ENCODE peak calls at places on chromosomes 5 and 9, in seven cellular contexts. One of them, this sample, is unnamed.

GRCh38 chr5:123882946-123883345 is 371.0 kb downstream of the CSNK1G3 start:
- DNase-seq in tibial nerve: no peak
- DNase-seq in CD8-positive, alpha-beta T cell: no peak
- DNase-seq in upper lobe of right lung: no peak
- DNase-seq in H1: no peak
- DNase-seq in gastrocnemius medialis: no peak
- DNase-seq in PC-9: no peak
- DNase-seq in this sample: no peak

GRCh38 chr5:153818626-153819025 is 220.1 kb downstream of the FAM114A2 start:
- DNase-seq in tibial nerve: no peak
- DNase-seq in CD8-positive, alpha-beta T cell: no peak
- DNase-seq in upper lobe of right lung: no peak
- DNase-seq in H1: no peak
- DNase-seq in gastrocnemius medialis: no peak
- DNase-seq in PC-9: no peak
- DNase-seq in this sample: no peak

GRCh38 chr9:110986529-110986928 is 51.7 kb downstream of the LPAR1 start:
- DNase-seq in tibial nerve: no peak
- DNase-seq in CD8-positive, alpha-beta T cell: no peak
- DNase-seq in upper lobe of right lung: no peak
- DNase-seq in H1: no peak
- DNase-seq in gastrocnemius medialis: no peak
- DNase-seq in PC-9: no peak
- DNase-seq in this sample: no peak

GRCh38 chr9:99264070-99264469 is 42.0 kb downstream of the SEC61B start:
- DNase-seq in tibial nerve: no peak
- DNase-seq in CD8-positive, alpha-beta T cell: no peak
- DNase-seq in upper lobe of right lung: no peak
- DNase-seq in H1: no peak
- DNase-seq in gastrocnemius medialis: no peak
- DNase-seq in PC-9: no peak
- DNase-seq in this sample: no peak

GRCh38 chr9:95459867-95460626 is 56.7 kb downstream of the PTCH1 start:
- DNase-seq in tibial nerve: no peak
- DNase-seq in CD8-positive, alpha-beta T cell: no peak
- DNase-seq in upper lobe of right lung: no peak
- DNase-seq in H1: no peak
- DNase-seq in gastrocnemius medialis: no peak
- DNase-seq in PC-9: no peak
- DNase-seq in this sample: no peak

GRCh38 chr5:143350341-143350740 is 53.1 kb downstream of the NR3C1 start:
- DNase-seq in tibial nerve: no peak
- DNase-seq in CD8-positive, alpha-beta T cell: no peak
- DNase-seq in upper lobe of right lung: no peak
- DNase-seq in H1: no peak
- DNase-seq in gastrocnemius medialis: no peak
- DNase-seq in PC-9: no peak
- DNase-seq in this sample: no peak

GRCh38 chr5:147821791-147822190 is 9.7 kb downstream of the SPINK1 start:
- DNase-seq in tibial nerve: no peak
- DNase-seq in CD8-positive, alpha-beta T cell: no peak
- DNase-seq in upper lobe of right lung: no peak
- DNase-seq in H1: no peak
- DNase-seq in gastrocnemius medialis: no peak
- DNase-seq in PC-9: no peak
- DNase-seq in this sample: no peak

GRCh38 chr5:124729687-124730359 is 16.6 kb downstream of the ZNF608 start:
- DNase-seq in tibial nerve: no peak
- DNase-seq in CD8-positive, alpha-beta T cell: no peak
- DNase-seq in upper lobe of right lung: no peak
- DNase-seq in H1: no peak
- DNase-seq in gastrocnemius medialis: no peak
- DNase-seq in PC-9: no peak
- DNase-seq in this sample: no peak

GRCh38 chr5:78360674-78361225 is 333 bp downstream of the SCAMP1 start:
- DNase-seq in tibial nerve: no peak
- DNase-seq in CD8-positive, alpha-beta T cell: peak; percentile 79
- DNase-seq in upper lobe of right lung: peak; percentile 84
- DNase-seq in H1: no peak
- DNase-seq in gastrocnemius medialis: peak; percentile 29
- DNase-seq in PC-9: peak; percentile 60
- DNase-seq in this sample: no peak

GRCh38 chr9:9820411-9820810 is 792.4 kb downstream of the PTPRD start:
- DNase-seq in tibial nerve: no peak
- DNase-seq in CD8-positive, alpha-beta T cell: no peak
- DNase-seq in upper lobe of right lung: no peak
- DNase-seq in H1: no peak
- DNase-seq in gastrocnemius medialis: no peak
- DNase-seq in PC-9: no peak
- DNase-seq in this sample: no peak

GRCh38 chr5:93279292-93279974 is 301.6 kb downstream of the NR2F1-AS1 start:
- DNase-seq in tibial nerve: no peak
- DNase-seq in CD8-positive, alpha-beta T cell: no peak
- DNase-seq in upper lobe of right lung: no peak
- DNase-seq in H1: no peak
- DNase-seq in gastrocnemius medialis: no peak
- DNase-seq in PC-9: no peak
- DNase-seq in this sample: no peak

GRCh38 chr9:111548623-111549022 is 23.6 kb downstream of the ZNF483 start:
- DNase-seq in tibial nerve: no peak
- DNase-seq in CD8-positive, alpha-beta T cell: no peak
- DNase-seq in upper lobe of right lung: no peak
- DNase-seq in H1: no peak
- DNase-seq in gastrocnemius medialis: no peak
- DNase-seq in PC-9: no peak
- DNase-seq in this sample: no peak

GRCh38 chr5:79086116-79086515 is 16.5 kb downstream of the BHMT2 start:
- DNase-seq in tibial nerve: no peak
- DNase-seq in CD8-positive, alpha-beta T cell: no peak
- DNase-seq in upper lobe of right lung: no peak
- DNase-seq in H1: no peak
- DNase-seq in gastrocnemius medialis: no peak
- DNase-seq in PC-9: no peak
- DNase-seq in this sample: no peak

GRCh38 chr9:129011761-129012281 is 16.3 kb downstream of the SH3GLB2 start:
- DNase-seq in tibial nerve: no peak
- DNase-seq in CD8-positive, alpha-beta T cell: no peak
- DNase-seq in upper lobe of right lung: peak; percentile 56
- DNase-seq in H1: no peak
- DNase-seq in gastrocnemius medialis: no peak
- DNase-seq in PC-9: no peak
- DNase-seq in this sample: no peak

GRCh38 chr9:32434892-32435291 is 50.4 kb downstream of the ACO1 start:
- DNase-seq in tibial nerve: no peak
- DNase-seq in CD8-positive, alpha-beta T cell: no peak
- DNase-seq in upper lobe of right lung: no peak
- DNase-seq in H1: no peak
- DNase-seq in gastrocnemius medialis: no peak
- DNase-seq in PC-9: no peak
- DNase-seq in this sample: no peak

GRCh38 chr9:131690950-131691573 is 48.8 kb downstream of the RAPGEF1 start:
- DNase-seq in tibial nerve: no peak
- DNase-seq in CD8-positive, alpha-beta T cell: no peak
- DNase-seq in upper lobe of right lung: no peak
- DNase-seq in H1: no peak
- DNase-seq in gastrocnemius medialis: no peak
- DNase-seq in PC-9: no peak
- DNase-seq in this sample: no peak

GRCh38 chr5:113606298-113607134 is 93.0 kb downstream of the YTHDC2 start:
- DNase-seq in tibial nerve: peak; percentile 64
- DNase-seq in CD8-positive, alpha-beta T cell: peak; percentile 41
- DNase-seq in upper lobe of right lung: no peak
- DNase-seq in H1: peak; percentile 23
- DNase-seq in gastrocnemius medialis: no peak
- DNase-seq in PC-9: peak; percentile 35
- DNase-seq in this sample: peak; percentile 79

DNA sequence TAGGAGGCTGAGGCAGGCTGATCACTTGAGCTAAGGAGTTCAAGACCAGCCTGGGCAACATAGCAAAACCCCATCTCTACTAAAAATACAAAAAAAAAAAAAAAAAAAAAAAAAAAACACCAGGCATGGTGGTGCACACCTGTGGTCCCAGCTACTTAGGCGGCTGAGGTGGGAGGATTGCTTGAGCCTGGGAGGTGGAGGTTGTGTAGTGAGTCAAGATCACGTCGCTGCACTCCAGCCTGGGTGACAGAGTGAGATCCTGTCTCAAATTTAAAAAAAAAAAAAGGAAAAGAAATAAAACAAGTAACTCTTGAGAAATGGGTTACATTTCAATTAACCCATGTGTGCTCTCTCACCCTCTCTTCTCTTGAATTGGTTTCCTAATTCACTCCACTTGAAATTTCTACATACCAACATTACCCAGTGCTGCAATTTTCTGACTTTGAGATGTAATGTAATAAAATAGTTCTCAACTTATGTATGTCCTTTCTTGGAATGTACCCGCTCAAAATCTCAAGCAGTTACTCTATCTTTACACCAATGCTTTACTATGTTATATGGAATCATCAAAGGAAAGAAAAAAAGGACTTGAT is 35.8 kb downstream of the TMEM245 start:
- DNase-seq in tibial nerve: no peak
- DNase-seq in CD8-positive, alpha-beta T cell: no peak
- DNase-seq in upper lobe of right lung: no peak
- DNase-seq in H1: no peak
- DNase-seq in gastrocnemius medialis: no peak
- DNase-seq in PC-9: no peak
- DNase-seq in this sample: no peak
- H3K36me3 ChIP-seq in tibial nerve: no peaks in the 10 kb centered on the region
- H3K36me3 ChIP-seq in CD8-positive, alpha-beta T cell: peaks cover 32% of the 10 kb centered on the region
- H3K36me3 ChIP-seq in upper lobe of right lung: peaks cover 59% of the 10 kb centered on the region
- H3K36me3 ChIP-seq in H1: peaks cover 19% of the 10 kb centered on the region
- H3K36me3 ChIP-seq in gastrocnemius medialis: no peaks in the 10 kb centered on the region
- H3K36me3 ChIP-seq in PC-9: peaks cover 64% of the 10 kb centered on the region
- H3K36me3 ChIP-seq in this sample: peaks cover 17% of the 10 kb centered on the region

DNA sequence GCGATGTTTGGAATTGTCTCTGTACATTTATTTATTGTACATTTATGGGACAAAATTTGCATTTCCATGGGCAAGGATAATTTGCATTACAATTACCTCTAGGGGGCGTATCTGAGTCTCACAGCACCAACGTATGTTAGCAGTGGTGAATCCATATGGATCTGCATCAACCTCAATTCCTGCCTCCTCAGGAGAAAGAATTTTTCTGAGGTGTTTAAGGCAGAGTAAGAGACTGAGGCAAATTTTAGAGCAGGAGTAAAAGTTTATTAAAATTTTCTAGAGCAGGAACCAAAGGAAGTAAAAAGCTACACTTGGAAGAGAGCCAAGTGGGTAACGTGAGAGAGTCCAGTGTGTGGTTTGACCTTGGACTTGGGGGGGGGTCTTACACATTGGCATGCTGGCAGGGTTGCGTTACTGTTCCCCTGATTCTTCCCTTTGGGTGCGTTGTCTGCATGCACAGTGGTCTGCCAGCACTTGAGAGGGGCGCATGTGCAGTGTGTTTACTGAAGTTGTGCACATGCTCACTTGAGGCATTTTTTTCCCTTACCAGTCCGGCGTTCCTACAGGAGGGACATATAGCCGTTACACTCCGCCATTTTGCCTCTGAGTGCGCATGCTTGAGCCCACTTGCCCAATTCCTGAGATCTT is 21.0 kb upstream of the RAB14 start:
- DNase-seq in tibial nerve: no peak
- DNase-seq in CD8-positive, alpha-beta T cell: no peak
- DNase-seq in upper lobe of right lung: no peak
- DNase-seq in H1: no peak
- DNase-seq in gastrocnemius medialis: no peak
- DNase-seq in PC-9: no peak
- DNase-seq in this sample: peak; percentile 60
- TF ChIP-seq CTCF in tibial nerve: peak; percentile 66
- TF ChIP-seq CTCF in CD8-positive, alpha-beta T cell: peak; percentile 43
- TF ChIP-seq CTCF in upper lobe of right lung: peak; percentile 73
- TF ChIP-seq CTCF in H1: peak; percentile 58
- TF ChIP-seq CTCF in gastrocnemius medialis: peak; percentile 57
- TF ChIP-seq CTCF in PC-9: peak; percentile 80
- TF ChIP-seq CTCF in this sample: peak; percentile 84

GRCh38 chr9:27540537-27540936 is 10.9 kb upstream of the MOB3B start:
- DNase-seq in tibial nerve: no peak
- DNase-seq in CD8-positive, alpha-beta T cell: no peak
- DNase-seq in upper lobe of right lung: no peak
- DNase-seq in H1: no peak
- DNase-seq in gastrocnemius medialis: no peak
- DNase-seq in PC-9: no peak
- DNase-seq in this sample: no peak
- H3K27ac ChIP-seq in tibial nerve: peak overlapping the region; percentile 31
- H3K27ac ChIP-seq in CD8-positive, alpha-beta T cell: no peak overlapping the region
- H3K27ac ChIP-seq in upper lobe of right lung: no peak overlapping the region
- H3K27ac ChIP-seq in H1: no peak overlapping the region
- H3K27ac ChIP-seq in gastrocnemius medialis: peak overlapping the region; percentile 92
- H3K27ac ChIP-seq in PC-9: peak overlapping the region; percentile 71
- H3K27ac ChIP-seq in this sample: no peak overlapping the region

DNA sequence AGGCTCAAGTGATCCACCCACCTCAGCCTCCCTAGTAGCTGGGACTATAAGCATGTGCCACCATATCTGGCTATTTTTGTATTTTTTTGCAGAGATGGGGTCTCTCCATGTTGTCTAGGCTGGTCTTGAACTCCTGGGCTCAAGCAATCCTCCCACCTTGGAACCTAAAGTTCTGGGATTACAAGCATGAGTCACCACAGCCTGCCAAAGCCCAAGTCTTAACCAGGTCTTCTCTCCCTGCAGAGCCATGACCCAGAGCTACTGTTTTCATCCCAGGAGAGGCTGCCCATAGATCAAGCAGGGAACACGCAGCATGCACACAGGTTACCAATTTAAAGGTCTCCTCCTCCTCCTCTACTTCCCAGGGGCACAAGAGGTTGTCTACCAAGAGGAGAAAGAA is 29.7 kb downstream of the PCDHGC5 start:
- DNase-seq in tibial nerve: no peak
- DNase-seq in CD8-positive, alpha-beta T cell: no peak
- DNase-seq in upper lobe of right lung: no peak
- DNase-seq in H1: no peak
- DNase-seq in gastrocnemius medialis: peak; percentile 49
- DNase-seq in PC-9: no peak
- DNase-seq in this sample: no peak
- H3K36me3 ChIP-seq in tibial nerve: no peaks in the 10 kb centered on the region
- H3K36me3 ChIP-seq in CD8-positive, alpha-beta T cell: peaks cover 57% of the 10 kb centered on the region
- H3K36me3 ChIP-seq in upper lobe of right lung: peaks cover 49% of the 10 kb centered on the region
- H3K36me3 ChIP-seq in H1: peaks cover 39% of the 10 kb centered on the region
- H3K36me3 ChIP-seq in gastrocnemius medialis: no peaks in the 10 kb centered on the region
- H3K36me3 ChIP-seq in PC-9: peaks cover 26% of the 10 kb centered on the region
- H3K36me3 ChIP-seq in this sample: no peaks in the 10 kb centered on the region

GRCh38 chr5:106843812-106844416 is 826.8 kb downstream of the EFNA5 start:
- DNase-seq in tibial nerve: no peak
- DNase-seq in CD8-positive, alpha-beta T cell: no peak
- DNase-seq in upper lobe of right lung: no peak
- DNase-seq in H1: no peak
- DNase-seq in gastrocnemius medialis: no peak
- DNase-seq in PC-9: no peak
- DNase-seq in this sample: peak; percentile 12
- TF ChIP-seq CTCF in tibial nerve: no peak
- TF ChIP-seq CTCF in CD8-positive, alpha-beta T cell: no peak
- TF ChIP-seq CTCF in upper lobe of right lung: no peak
- TF ChIP-seq CTCF in H1: peak; percentile 47
- TF ChIP-seq CTCF in gastrocnemius medialis: no peak
- TF ChIP-seq CTCF in PC-9: peak; percentile 56
- TF ChIP-seq CTCF in this sample: no peak